ENCODE peak calls at places on chromosomes 16 and 17, in four cellular contexts. G is dorsolateral prefrontal cortex, H is fibroblast of villous mesenchyme, P is endodermal cell. N is an unnamed sample.

GRCh38 chr17:82014432-82014831 is 8.2 kb downstream of the CENPX start:
- DNase-seq in H (no peak), P (no peak), G (peak; percentile 53), N (no peak)

GRCh38 chr16:75402174-75402820 is 31.0 kb downstream of the CFDP1 start:
- DNase-seq in G (no peak), H (peak; percentile 52), P (no peak), N (no peak)

GRCh38 chr17:69415431-69415830 is 934 bp downstream of the MAP2K6 start:
- DNase-seq in P (no peak), G (no peak), H (no peak), N (no peak)

GRCh38 chr17:18248300-18248731 is 10.2 kb downstream of the FLII start:
- DNase-seq in P (peak; percentile 94), G (peak; percentile 73), H (peak; percentile 71), N (no peak)

GRCh38 chr16:2159052-2159838 is 3.7 kb downstream of the TRAF7 start:
- DNase-seq in P (no peak), G (peak; percentile 69), H (peak; percentile 90), N (no peak)

GRCh38 chr16:75506567-75506966 is 11.3 kb upstream of the CHST6 start:
- DNase-seq in P (no peak), G (no peak), H (peak; percentile 82), N (no peak)

GRCh38 chr16:67719778-67720144 is 645 bp upstream of the GFOD2 start:
- DNase-seq in G (peak; percentile 51), P (peak; percentile 76), H (peak; percentile 65), N (no peak)

GRCh38 chr17:12744298-12744697 is 45.0 kb upstream of the ARHGAP44 start:
- DNase-seq in P (peak; percentile 48), G (no peak), H (no peak), N (no peak)

GRCh38 chr16:76541062-76541461 is 263.9 kb downstream of the CNTNAP4 start:
- DNase-seq in P (no peak), H (no peak), G (no peak), N (no peak)

GRCh38 chr16:83926726-83927397 is 26.2 kb upstream of the OSGIN1 start:
- DNase-seq in P (peak; percentile 98), H (peak; percentile 45), G (peak; percentile 79), N (peak; percentile 60)

GRCh38 chr17:57666198-57666870 is 78.8 kb downstream of the CCDC182 start:
- DNase-seq in G (peak; percentile 16), P (peak; percentile 33), H (no peak), N (no peak)

GRCh38 chr16:23901178-23902131 is 65.7 kb downstream of the PRKCB start:
- DNase-seq in H (no peak), P (peak; percentile 65), G (no peak), N (no peak)

GRCh38 chr16:28292731-28293588 is 635 bp downstream of the SBK1 start:
- DNase-seq in H (no peak), P (peak; percentile 95), G (no peak), N (no peak)

GRCh38 chr16:13629704-13630103 is 290.2 kb upstream of the ERCC4 start:
- DNase-seq in G (no peak), P (no peak), H (no peak), N (no peak)

GRCh38 chr17:61179316-61179715 is 220.3 kb upstream of the TBX2 start:
- DNase-seq in G (no peak), P (no peak), H (no peak), N (no peak)

GRCh38 chr16:80347900-80348299 is 192.9 kb upstream of the DYNLRB2 start:
- DNase-seq in P (peak; percentile 29), H (no peak), G (peak; percentile 36), N (no peak)

GRCh38 chr17:18230288-18231141 is 5.1 kb downstream of the LLGL1 start:
- DNase-seq in P (no peak), G (peak; percentile 75), H (no peak), N (no peak)

GRCh38 chr17:3965123-3965800 is 1.0 kb upstream of the ATP2A3 start:
- DNase-seq in H (peak; percentile 63), G (no peak), P (peak; percentile 95), N (peak; percentile 71)

GRCh38 chr17:57523926-57524634 is 221.0 kb downstream of the CCDC182 start:
- DNase-seq in P (no peak), G (no peak), H (no peak), N (peak; percentile 28)

GRCh38 chr17:7465481-7466275 is 13.8 kb downstream of the ZBTB4 start:
- DNase-seq in H (no peak), G (no peak), P (no peak), N (no peak)

GRCh38 chr16:24116989-24117388 is 139.1 kb upstream of the CACNG3 start:
- DNase-seq in H (no peak), P (peak; percentile 31), G (no peak), N (no peak)

GRCh38 chr17:80845121-80845862 is 146.3 kb upstream of the CHMP6 start:
- DNase-seq in G (no peak), P (no peak), H (no peak), N (no peak)

GRCh38 chr16:3650631-3651265 is 3.7 kb upstream of the DNASE1 start:
- DNase-seq in H (no peak), P (no peak), G (no peak), N (no peak)

GRCh38 chr16:1815461-1815860 is 11.2 kb downstream of the HAGH start:
- DNase-seq in G (no peak), H (peak; percentile 89), P (no peak), N (no peak)

GRCh38 chr17:69594641-69595040 is 180.1 kb downstream of the MAP2K6 start:
- DNase-seq in G (no peak), H (no peak), P (no peak), N (no peak)

GRCh38 chr17:56772442-56772841 is 61.3 kb downstream of the C17orf67 start:
- DNase-seq in H (no peak), G (no peak), P (no peak), N (no peak)

GRCh38 chr17:80872999-80873951 is 118.4 kb upstream of the CHMP6 start:
- DNase-seq in H (peak; percentile 19), P (peak; percentile 90), G (peak; percentile 35), N (no peak)

GRCh38 chr17:49836111-49837030 is 11.5 kb downstream of the TAC4 start:
- DNase-seq in G (no peak), P (no peak), H (peak; percentile 21), N (no peak)

GRCh38 chr16:2166263-2167080 is 10.9 kb downstream of the TRAF7 start:
- DNase-seq in P (no peak), G (no peak), H (no peak), N (no peak)

GRCh38 chr17:47895856-47896671 is at the start of gene SP2:
- DNase-seq in H (peak; percentile 100), G (peak; percentile 99), P (peak; percentile 100), N (peak; percentile 100)
- TF ChIP-seq CTCF in H (peak; percentile 6), G (peak; percentile 30), P (peak; percentile 43), N (no peak)

GRCh38 chr16:51427081-51427480 is 276.0 kb upstream of the SALL1 start:
- DNase-seq in H (no peak), P (no peak), G (no peak), N (no peak)
- H3K4me3 ChIP-seq in H (no peak overlapping the region), P (no peak overlapping the region), G (no peak overlapping the region), N (no peak overlapping the region)

GRCh38 chr17:62692721-62693431 is 65.4 kb downstream of the MRC2 start:
- DNase-seq in P (peak; percentile 93), H (peak; percentile 33), G (no peak), N (no peak)
- TF ChIP-seq CTCF in P (peak; percentile 76), H (peak; percentile 58), G (no peak), N (peak; percentile 53)

GRCh38 chr16:58054289-58054688 is 28.7 kb downstream of the MMP15 start:
- DNase-seq in G (no peak), H (no peak), P (no peak), N (no peak)
- H3K4me3 ChIP-seq in G (no peak overlapping the region), H (no peak overlapping the region), P (no peak overlapping the region), N (no peak overlapping the region)

DNA sequence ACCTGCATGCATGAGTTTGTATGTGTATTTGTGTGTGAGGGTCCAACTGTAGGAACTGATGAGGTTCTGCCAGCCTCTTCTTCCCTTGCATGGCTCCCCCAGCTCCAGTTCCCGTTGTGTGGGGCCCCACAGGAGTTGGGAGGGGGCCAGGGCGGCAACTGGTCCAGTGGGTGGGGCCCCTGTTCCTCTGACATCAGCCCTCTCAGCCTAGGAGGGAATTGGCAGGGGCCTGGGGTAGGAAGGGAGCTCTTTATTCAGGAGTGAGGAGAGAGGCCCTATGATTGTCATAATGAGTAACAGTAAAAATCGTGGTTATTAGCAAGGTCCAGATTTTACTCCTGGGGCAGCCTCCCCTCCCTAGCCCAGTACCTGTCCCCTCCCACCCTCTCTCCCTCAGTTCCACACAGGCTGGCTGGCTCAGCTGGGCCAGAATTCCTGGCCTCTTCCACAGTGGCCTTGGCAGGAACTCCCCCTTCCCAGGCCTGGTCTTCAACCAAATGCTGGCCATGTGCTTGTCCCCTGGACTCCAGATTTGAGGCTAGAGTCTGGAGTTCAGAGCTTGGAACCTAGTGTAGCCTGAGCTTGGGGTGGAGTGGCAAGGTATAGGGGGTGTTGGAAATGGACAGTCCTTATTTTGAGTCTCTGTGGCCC is 18.9 kb downstream of the RARA start:
- DNase-seq in H (no peak), G (no peak), P (no peak), N (no peak)
- TF ChIP-seq CTCF in H (no peak), G (no peak), P (no peak), N (no peak)

GRCh38 chr17:48612456-48612853 is 1.6 kb upstream of the HOXB7 start:
- DNase-seq in P (no peak), G (no peak), H (no peak), N (no peak)

GRCh38 chr17:48612854-48613691 is 2.0 kb downstream of the HOXB8 start:
- DNase-seq in G (no peak), P (peak; percentile 90), H (no peak), N (no peak)

GRCh38 chr17:48614904-48615211 is 234 bp downstream of the HOXB8 start:
- DNase-seq in P (no peak), G (no peak), H (no peak), N (no peak)

GRCh38 chr17:48615212-48615962 is at the start of gene HOXB8:
- DNase-seq in G (no peak), H (no peak), P (no peak), N (no peak)

GRCh38 chr17:48613862-48614694 is 1.0 kb downstream of the HOXB8 start:
- DNase-seq in H (no peak), P (peak; percentile 85), G (no peak), N (no peak)
- H3K4me3 ChIP-seq in H (no peak overlapping the region), P (no peak overlapping the region), G (no peak overlapping the region), N (peak overlapping the region; percentile 27)